ENCODE peak calls at places on chromosomes 13 and 19, in seven cellular contexts. V is cardiac muscle cell, W is ovary, M is colonic mucosa, G is Caco-2, A is aorta, Y is esophagus squamous epithelium. Z is an unnamed sample.

GRCh38 chr19:55354698-55355212 is at the start of gene COX6B2:
- DNase-seq in Y (no peak), M (no peak), W (no peak), A (no peak), V (no peak), G (no peak), Z (no peak)

GRCh38 chr13:84430441-84430840 is 548.2 kb upstream of the SLITRK1 start:
- DNase-seq in Y (no peak), M (no peak), A (no peak), G (no peak), W (no peak), V (no peak), Z (no peak)

GRCh38 chr19:35135389-35135909 is 590 bp upstream of the LGI4 start:
- DNase-seq in V (peak; percentile 76), W (peak; percentile 85), M (peak; percentile 84), A (peak; percentile 87), Y (no peak), G (peak; percentile 82), Z (no peak)

GRCh38 chr13:114324334-114324733 is 10.0 kb downstream of the CHAMP1 start:
- DNase-seq in M (no peak), G (no peak), Y (no peak), A (no peak), V (no peak), W (no peak), Z (no peak)

GRCh38 chr13:76708138-76708537 is 178.1 kb downstream of the KCTD12 start:
- DNase-seq in M (no peak), G (no peak), W (no peak), A (no peak), V (no peak), Y (no peak), Z (no peak)

GRCh38 chr19:4064551-4065260 is 2.0 kb downstream of the ZBTB7A start:
- DNase-seq in G (no peak), V (peak; percentile 43), M (peak; percentile 61), A (peak; percentile 73), Y (no peak), W (peak; percentile 80), Z (peak; percentile 84)

GRCh38 chr13:70905035-70905434 is 796.8 kb upstream of the KLHL1 start:
- DNase-seq in A (no peak), M (no peak), G (no peak), Y (no peak), W (no peak), V (peak; percentile 45), Z (no peak)

GRCh38 chr13:81929988-81930387 is 1589.1 kb upstream of the SPRY2 start:
- DNase-seq in M (no peak), V (peak; percentile 5), Y (no peak), W (no peak), G (no peak), A (no peak), Z (no peak)

GRCh38 chr13:114157869-114158495 is 21.1 kb upstream of the CFAP97D2 start:
- DNase-seq in G (no peak), A (no peak), M (no peak), V (no peak), Y (no peak), W (no peak), Z (no peak)

GRCh38 chr13:101309014-101309619 is 107.2 kb downstream of the NALCN start:
- DNase-seq in V (peak; percentile 30), A (no peak), W (no peak), G (no peak), M (no peak), Y (no peak), Z (no peak)

GRCh38 chr19:34313188-34313587 is 51.8 kb upstream of the GPI start:
- DNase-seq in G (no peak), V (peak; percentile 84), Y (no peak), W (no peak), M (peak; percentile 72), A (no peak), Z (no peak)

GRCh38 chr13:98039261-98039660 is 85.8 kb downstream of the IPO5 start:
- DNase-seq in M (no peak), A (no peak), W (no peak), Y (no peak), G (no peak), V (no peak), Z (no peak)

GRCh38 chr19:54473071-54473941 is at the start of gene CDC42EP5:
- DNase-seq in G (peak; percentile 72), M (peak; percentile 88), V (peak; percentile 95), A (peak; percentile 87), Y (no peak), W (peak; percentile 77), Z (peak; percentile 83)

GRCh38 chr13:114144606-114145244 is 12.3 kb upstream of the RASA3 start:
- DNase-seq in Y (no peak), V (no peak), A (no peak), G (peak; percentile 25), W (no peak), M (no peak), Z (no peak)

GRCh38 chr19:48868196-48868886 is at the start of gene PLEKHA4:
- DNase-seq in W (peak; percentile 84), V (peak; percentile 71), G (no peak), Y (no peak), A (peak; percentile 89), M (peak; percentile 55), Z (peak; percentile 86)

GRCh38 chr19:16425019-16425418 is 46.8 kb downstream of the EPS15L1 start:
- DNase-seq in G (no peak), V (no peak), A (no peak), M (no peak), Y (no peak), W (no peak), Z (no peak)

GRCh38 chr13:112974676-112975075 is 5.7 kb downstream of the MCF2L start:
- DNase-seq in A (no peak), Y (no peak), M (no peak), W (no peak), V (no peak), G (no peak), Z (no peak)

GRCh38 chr13:51380269-51380668 is 40.8 kb downstream of the SERPINE3 start:
- DNase-seq in A (no peak), M (no peak), Y (no peak), V (peak; percentile 65), W (no peak), G (no peak), Z (no peak)

GRCh38 chr13:51674276-51674675 is 90.0 kb downstream of the WDFY2 start:
- DNase-seq in G (peak; percentile 50), V (no peak), A (no peak), Y (no peak), M (peak; percentile 27), W (no peak), Z (no peak)

GRCh38 chr13:95164830-95165229 is 136.4 kb downstream of the ABCC4 start:
- DNase-seq in W (no peak), Y (no peak), G (no peak), M (peak; percentile 76), A (no peak), V (no peak), Z (no peak)

GRCh38 chr13:23743717-23744116 is 145.5 kb downstream of the MIPEP start:
- DNase-seq in A (no peak), M (no peak), W (no peak), Y (no peak), G (no peak), V (no peak), Z (no peak)

DNA sequence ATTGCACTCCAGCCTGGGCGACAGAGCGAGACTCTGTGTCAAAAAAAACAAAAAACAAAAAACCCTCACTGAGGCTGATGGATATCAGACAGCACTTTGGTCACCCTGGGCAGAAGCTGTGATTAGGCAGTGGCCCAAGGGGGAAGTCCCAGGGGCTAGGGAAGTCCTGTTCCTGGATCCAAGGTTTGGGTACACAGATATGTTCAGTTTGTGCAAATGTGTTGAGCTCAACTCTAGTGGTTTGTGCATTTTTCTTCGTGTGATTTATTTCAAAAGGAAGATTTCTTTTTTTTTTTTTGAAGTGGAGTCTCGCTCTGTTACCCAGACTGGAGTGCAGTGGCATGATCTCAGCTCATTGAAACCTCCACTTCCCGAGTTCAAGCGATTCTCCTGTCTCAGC is 12.3 kb downstream of the MEF2B start:
- DNase-seq in G (no peak), V (no peak), A (no peak), W (no peak), Y (no peak), M (no peak), Z (no peak)
- H3K4me1 ChIP-seq in G (no peaks in the 10 kb centered on the region), V (no peaks in the 10 kb centered on the region), A (no peaks in the 10 kb centered on the region), W (no peaks in the 10 kb centered on the region), Y (no peaks in the 10 kb centered on the region), M (no peaks in the 10 kb centered on the region), Z (no peaks in the 10 kb centered on the region)

GRCh38 chr19:1856345-1856697 is 7.1 kb downstream of the KLF16 start:
- DNase-seq in M (no peak), V (no peak), W (no peak), Y (no peak), A (no peak), G (no peak), Z (no peak)

GRCh38 chr19:1854542-1855039 is 6.3 kb upstream of the REXO1 start:
- DNase-seq in G (no peak), W (no peak), Y (no peak), M (peak; percentile 52), V (no peak), A (no peak), Z (no peak)

GRCh38 chr19:1854032-1854541 is 5.8 kb upstream of the REXO1 start:
- DNase-seq in V (no peak), W (no peak), G (no peak), M (no peak), A (peak; percentile 56), Y (no peak), Z (no peak)

GRCh38 chr19:1855828-1856255 is 7.5 kb downstream of the KLF16 start:
- DNase-seq in W (no peak), A (no peak), M (peak; percentile 45), Y (no peak), V (no peak), G (no peak), Z (no peak)

DNA sequence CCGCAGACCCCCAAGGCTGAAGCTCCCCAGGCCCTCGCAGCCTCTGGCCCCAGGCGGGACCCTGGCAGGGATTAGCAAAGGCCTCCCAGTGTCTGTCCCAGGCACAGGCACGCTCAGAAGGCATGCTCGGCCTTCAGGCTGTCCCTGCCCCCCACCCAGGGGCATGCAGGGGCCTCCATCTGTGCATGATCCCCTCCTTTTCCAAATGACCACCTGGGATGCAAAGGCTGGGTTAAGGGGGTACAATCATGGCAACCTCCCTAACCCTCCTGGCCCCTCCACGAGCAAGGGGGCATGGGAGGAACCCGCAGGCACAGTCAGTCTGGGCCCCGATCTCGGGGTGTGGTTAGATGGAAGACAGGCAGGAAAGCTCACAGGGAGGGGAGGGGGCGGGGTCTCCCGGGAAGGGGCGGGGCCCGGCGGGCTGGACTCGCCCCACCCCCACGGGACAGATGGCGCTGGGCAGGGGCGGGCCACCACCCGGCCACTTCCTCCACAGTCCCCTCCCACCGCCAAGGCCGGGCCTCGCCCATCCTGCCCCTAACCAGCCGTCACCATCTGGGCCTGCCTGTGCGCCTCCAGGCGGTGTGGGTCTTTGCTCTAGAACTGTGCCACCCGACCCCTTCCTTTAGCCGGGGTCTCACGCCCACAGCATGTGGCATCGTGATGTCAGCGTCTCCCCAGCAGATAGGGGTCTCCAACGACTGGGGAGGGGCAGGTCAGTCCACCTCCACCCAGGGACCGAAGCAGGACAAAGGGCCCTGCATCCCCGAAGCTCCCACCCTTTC is 7.0 kb upstream of the REXO1 start:
- DNase-seq in Y (peak; percentile 66), W (peak; percentile 62), G (no peak), V (peak; percentile 91), A (peak; percentile 95), M (peak; percentile 95), Z (peak; percentile 96)
- H3K4me1 ChIP-seq in Y (peaks cover 93% of the 10 kb centered on the region), W (peaks cover 22% of the 10 kb centered on the region), G (peaks cover 24% of the 10 kb centered on the region), V (peaks cover 47% of the 10 kb centered on the region), A (no peaks in the 10 kb centered on the region), M (peaks cover 46% of the 10 kb centered on the region), Z (peaks cover 89% of the 10 kb centered on the region)

GRCh38 chr13:28582892-28583240 is 76.1 kb upstream of the POMP start:
- DNase-seq in W (no peak), M (no peak), A (no peak), Y (no peak), G (no peak), V (no peak), Z (no peak)
- H3K4me1 ChIP-seq in W (no peaks in the 10 kb centered on the region), M (no peaks in the 10 kb centered on the region), A (no peaks in the 10 kb centered on the region), Y (no peaks in the 10 kb centered on the region), G (peaks cover 27% of the 10 kb centered on the region), V (no peaks in the 10 kb centered on the region), Z (no peaks in the 10 kb centered on the region)

GRCh38 chr19:38709671-38710415 is 34.4 kb downstream of the CAPN12 start:
- DNase-seq in Y (no peak), W (no peak), M (no peak), G (no peak), A (no peak), V (no peak), Z (no peak)
- H3K4me1 ChIP-seq in Y (peaks cover 93% of the 10 kb centered on the region), W (peaks cover 22% of the 10 kb centered on the region), M (no peaks in the 10 kb centered on the region), G (no peaks in the 10 kb centered on the region), A (no peaks in the 10 kb centered on the region), V (no peaks in the 10 kb centered on the region), Z (peaks cover 73% of the 10 kb centered on the region)